ENCODE peak calls at places on chromosome 2, in nine cellular contexts. A, V, K, S, N, P, R, G and D are unnamed samples.

GRCh38 chr2:201074996-201075395 is 3.2 kb downstream of the NDUFB3 start:
- DNase-seq in A (no peak), V (no peak), K (no peak), S (no peak), N (no peak), P (no peak), R (no peak), G (no peak), D (no peak)

GRCh38 chr2:75587954-75588587 is 27.3 kb upstream of the EVA1A start:
- DNase-seq in A (no peak), V (no peak), K (no peak), S (no peak), N (no peak), P (no peak), R (no peak), G (no peak), D (no peak)

GRCh38 chr2:19216271-19216670 is 142.2 kb downstream of the OSR1 start:
- DNase-seq in A (no peak), V (no peak), K (no peak), S (no peak), N (no peak), P (no peak), R (no peak), G (no peak), D (no peak)

GRCh38 chr2:97728091-97728596 is 14.8 kb downstream of the ZAP70 start:
- DNase-seq in A (peak; percentile 20), V (no peak), K (no peak), S (no peak), N (no peak), P (no peak), R (no peak), G (peak; percentile 33), D (no peak)

GRCh38 chr2:56465491-56465890 is 281.7 kb downstream of the CCDC85A start:
- DNase-seq in A (no peak), V (no peak), K (no peak), S (no peak), N (no peak), P (no peak), R (no peak), G (no peak), D (no peak)

GRCh38 chr2:240394549-240394948 is 40.9 kb upstream of the GPC1 start:
- DNase-seq in A (no peak), V (no peak), K (no peak), S (no peak), N (no peak), P (no peak), R (no peak), G (no peak), D (no peak)

GRCh38 chr2:138215958-138216357 is 251.7 kb downstream of the HNMT start:
- DNase-seq in A (no peak), V (no peak), K (no peak), S (no peak), N (no peak), P (no peak), R (no peak), G (no peak), D (no peak)

GRCh38 chr2:203873921-203874631 is 6.5 kb downstream of the CTLA4 start:
- DNase-seq in A (no peak), V (no peak), K (no peak), S (no peak), N (no peak), P (no peak), R (no peak), G (no peak), D (no peak)

GRCh38 chr2:135650721-135651120 is 90.9 kb upstream of the UBXN4 start:
- DNase-seq in A (no peak), V (no peak), K (no peak), S (no peak), N (no peak), P (no peak), R (no peak), G (no peak), D (no peak)

GRCh38 chr2:239862613-239863012 is 162.5 kb downstream of the NDUFA10 start:
- DNase-seq in A (no peak), V (no peak), K (no peak), S (no peak), N (no peak), P (no peak), R (no peak), G (no peak), D (no peak)

GRCh38 chr2:124877065-124877671 is 852.1 kb downstream of the CNTNAP5 start:
- DNase-seq in A (no peak), V (no peak), K (no peak), S (peak; percentile 67), N (peak; percentile 3), P (no peak), R (no peak), G (no peak), D (no peak)

GRCh38 chr2:177724398-177725287 is 332.1 kb downstream of the AGPS start:
- DNase-seq in A (peak; percentile 14), V (peak; percentile 25), K (peak; percentile 44), S (peak; percentile 57), N (peak; percentile 51), P (peak; percentile 50), R (peak; percentile 64), G (peak; percentile 75), D (peak; percentile 47)

GRCh38 chr2:182506606-182507005 is 79.8 kb upstream of the PDE1A start:
- DNase-seq in A (no peak), V (no peak), K (no peak), S (no peak), N (no peak), P (no peak), R (no peak), G (no peak), D (no peak)

GRCh38 chr2:240790370-240791210 is 29.4 kb downstream of the KIF1A start:
- DNase-seq in A (no peak), V (no peak), K (no peak), S (no peak), N (no peak), P (no peak), R (no peak), G (no peak), D (no peak)

GRCh38 chr2:207765960-207766582 is 3.6 kb downstream of the FZD5 start:
- DNase-seq in A (no peak), V (no peak), K (no peak), S (no peak), N (no peak), P (no peak), R (no peak), G (no peak), D (no peak)

GRCh38 chr2:62410926-62411456 is 95.0 kb downstream of the TMEM17 start:
- DNase-seq in A (no peak), V (no peak), K (peak; percentile 81), S (no peak), N (no peak), P (no peak), R (no peak), G (peak; percentile 65), D (no peak)

GRCh38 chr2:149164827-149165226 is 126.3 kb downstream of the LYPD6B start:
- DNase-seq in A (no peak), V (no peak), K (no peak), S (no peak), N (no peak), P (no peak), R (no peak), G (no peak), D (no peak)

GRCh38 chr2:33583194-33583938 is 15.7 kb downstream of the FAM98A start:
- DNase-seq in A (peak; percentile 18), V (no peak), K (peak; percentile 18), S (peak; percentile 39), N (peak; percentile 35), P (no peak), R (peak; percentile 73), G (no peak), D (peak; percentile 36)

GRCh38 chr2:189609423-189609816 is 28.8 kb upstream of the SLC40A1 start:
- DNase-seq in A (no peak), V (no peak), K (no peak), S (no peak), N (no peak), P (no peak), R (no peak), G (no peak), D (peak; percentile 59)

GRCh38 chr2:173982918-173983317 is 17.7 kb upstream of the SP3 start:
- DNase-seq in A (no peak), V (no peak), K (no peak), S (no peak), N (no peak), P (no peak), R (peak; percentile 29), G (no peak), D (no peak)

GRCh38 chr2:100395532-100396350 is 21.7 kb downstream of the CHST10 start:
- DNase-seq in A (no peak), V (no peak), K (no peak), S (no peak), N (no peak), P (no peak), R (no peak), G (no peak), D (no peak)

GRCh38 chr2:123438277-123439050 is 586.6 kb upstream of the CNTNAP5 start:
- DNase-seq in A (no peak), V (no peak), K (no peak), S (no peak), N (no peak), P (no peak), R (peak; percentile 10), G (no peak), D (no peak)

GRCh38 chr2:106094101-106094860 is 99.8 kb downstream of the UXS1 start:
- DNase-seq in A (peak; percentile 70), V (no peak), K (peak; percentile 30), S (no peak), N (no peak), P (no peak), R (no peak), G (no peak), D (no peak)

GRCh38 chr2:152238021-152238420 is 62.5 kb upstream of the STAM2 start:
- DNase-seq in A (no peak), V (no peak), K (no peak), S (no peak), N (no peak), P (no peak), R (no peak), G (no peak), D (no peak)

GRCh38 chr2:196468394-196468793 is 171.1 kb upstream of the CCDC150 start:
- DNase-seq in A (no peak), V (no peak), K (no peak), S (peak; percentile 16), N (no peak), P (no peak), R (no peak), G (no peak), D (no peak)

GRCh38 chr2:217325251-217325650 is 465.4 kb upstream of the TNP1 start:
- DNase-seq in A (no peak), V (no peak), K (no peak), S (no peak), N (no peak), P (no peak), R (no peak), G (no peak), D (peak; percentile 45)

GRCh38 chr2:223418800-223419199 is 183.4 kb downstream of the SCG2 start:
- DNase-seq in A (no peak), V (no peak), K (no peak), S (no peak), N (no peak), P (no peak), R (no peak), G (no peak), D (no peak)

GRCh38 chr2:77512521-77512920 is 9.7 kb downstream of the LRRTM4 start:
- DNase-seq in A (no peak), V (no peak), K (no peak), S (no peak), N (no peak), P (no peak), R (no peak), G (no peak), D (no peak)

GRCh38 chr2:196980498-196980897 is 54.0 kb upstream of the PGAP1 start:
- DNase-seq in A (no peak), V (no peak), K (no peak), S (no peak), N (no peak), P (no peak), R (no peak), G (no peak), D (no peak)

GRCh38 chr2:28445448-28446258 is 50.2 kb upstream of the PLB1 start:
- DNase-seq in A (no peak), V (peak; percentile 67), K (no peak), S (no peak), N (no peak), P (no peak), R (no peak), G (no peak), D (no peak)

GRCh38 chr2:189798312-189799029 is 14.2 kb downstream of the PMS1 start:
- DNase-seq in A (no peak), V (no peak), K (no peak), S (peak; percentile 58), N (peak; percentile 19), P (no peak), R (peak; percentile 56), G (no peak), D (peak; percentile 24)